ENCODE peak calls at places on chromosomes 11 and 22, in five cellular contexts. I, M, B, K and S are unnamed samples.
A peak's percentile ranks its signal among the peaks of the same experiment; 100 is the strongest.

GRCh38 chr11:6612008-6612815 is at the start of gene TAF10:
- DNase-seq in K (peak; percentile 100), B (peak; percentile 97), M (peak; percentile 90), I (peak; percentile 96), S (peak; percentile 99)

GRCh38 chr11:6612816-6613136 is 760 bp upstream of the TAF10 start:
- DNase-seq in K (peak; percentile 76), B (peak; percentile 84), I (no peak), M (no peak), S (no peak)

GRCh38 chr22:41478891-41479521 is 10.1 kb downstream of the ACO2 start:
- DNase-seq in B (no peak), I (no peak), K (no peak), M (no peak), S (peak; percentile 68)

GRCh38 chr22:17087176-17088131 is 2.7 kb downstream of the IL17RA start:
- DNase-seq in M (peak; percentile 74), I (peak; percentile 85), B (peak; percentile 35), K (no peak), S (peak; percentile 30)

GRCh38 chr11:7165911-7166310 is 77.1 kb downstream of the RBMXL2 start:
- DNase-seq in I (no peak), B (no peak), M (no peak), K (no peak), S (no peak)

GRCh38 chr11:128328955-128329551 is 258.3 kb downstream of the ETS1 start:
- DNase-seq in I (no peak), K (peak; percentile 82), B (no peak), M (no peak), S (no peak)

GRCh38 chr22:29768052-29768680 is 997 bp downstream of the UQCR10 start:
- DNase-seq in M (no peak), I (no peak), B (no peak), K (no peak), S (no peak)

GRCh38 chr22:46609175-46609690 is 11.0 kb upstream of the GRAMD4 start:
- DNase-seq in M (no peak), K (peak; percentile 64), B (no peak), I (no peak), S (no peak)

GRCh38 chr11:67674442-67674871 is at the start of gene ALDH3B2:
- DNase-seq in M (no peak), K (no peak), I (no peak), B (peak; percentile 55), S (peak; percentile 76)

GRCh38 chr11:110711448-110711775 is 825 bp downstream of the ARHGAP20 start:
- DNase-seq in M (no peak), B (no peak), I (no peak), K (no peak), S (no peak)

GRCh38 chr11:86639172-86639571 is 33.2 kb downstream of the ME3 start:
- DNase-seq in B (no peak), M (no peak), I (no peak), K (no peak), S (no peak)

GRCh38 chr11:469684-470667 is 19.9 kb downstream of the PTDSS2 start:
- DNase-seq in M (peak; percentile 35), B (no peak), I (no peak), K (peak; percentile 76), S (peak; percentile 79)

GRCh38 chr22:23862103-23862502 is 4.4 kb downstream of the SLC2A11 start:
- DNase-seq in I (peak; percentile 60), M (no peak), B (peak; percentile 83), K (peak; percentile 69), S (no peak)

GRCh38 chr22:40642316-40642715 is 5.8 kb upstream of the MRTFA start:
- DNase-seq in B (no peak), I (no peak), K (peak; percentile 35), M (no peak), S (peak; percentile 16)

GRCh38 chr11:91081440-91082088 is 858.7 kb upstream of the CHORDC1 start:
- DNase-seq in I (no peak), M (peak; percentile 13), B (peak; percentile 52), K (no peak), S (no peak)

GRCh38 chr22:46876357-46876934 is 114.0 kb downstream of the TBC1D22A start:
- DNase-seq in M (no peak), I (no peak), K (no peak), B (no peak), S (no peak)

GRCh38 chr11:112612283-112612849 is 348.9 kb upstream of the NCAM1 start:
- DNase-seq in M (no peak), K (no peak), B (peak; percentile 83), I (no peak), S (no peak)

GRCh38 chr11:107928046-107928766 is at the start of gene RAB39A:
- DNase-seq in K (peak; percentile 94), B (peak; percentile 100), M (peak; percentile 83), I (peak; percentile 98), S (peak; percentile 95)

GRCh38 chr22:19406281-19406811 is 25.2 kb downstream of the HIRA start:
- DNase-seq in K (no peak), I (no peak), M (no peak), B (no peak), S (no peak)

GRCh38 chr11:74257934-74258553 is 53.4 kb downstream of the P4HA3 start:
- DNase-seq in B (no peak), M (peak; percentile 49), K (no peak), I (no peak), S (no peak)

GRCh38 chr11:30143098-30143705 is 87.6 kb upstream of the FSHB start:
- DNase-seq in K (no peak), M (no peak), I (peak; percentile 54), B (peak; percentile 54), S (no peak)

GRCh38 chr11:115941481-115941993 is 437.3 kb upstream of the CADM1 start:
- DNase-seq in K (no peak), I (no peak), M (peak; percentile 100), B (no peak), S (peak; percentile 84)

GRCh38 chr22:20567993-20568417 is 60.6 kb downstream of the MED15 start:
- DNase-seq in K (peak; percentile 53), B (peak; percentile 76), M (peak; percentile 18), I (no peak), S (peak; percentile 51)

GRCh38 chr11:117424781-117425180 is 97.1 kb downstream of the CEP164 start:
- DNase-seq in B (peak; percentile 17), M (no peak), I (no peak), K (peak; percentile 34), S (no peak)

GRCh38 chr11:70796601-70797000 is 398.3 kb downstream of the CTTN start:
- DNase-seq in I (no peak), K (no peak), M (no peak), B (peak; percentile 75), S (no peak)
- TF ChIP-seq CTCF in I (no peak), K (no peak), M (no peak), B (peak; percentile 60), S (no peak)

GRCh38 chr22:48367731-48368130 is 1459.9 kb downstream of the BRD1 start:
- DNase-seq in K (no peak), I (no peak), M (no peak), B (no peak), S (no peak)
- H3K27ac ChIP-seq in K (no peak overlapping the region), I (no peak overlapping the region), M (no peak overlapping the region), B (no peak overlapping the region), S (no peak overlapping the region)

GRCh38 chr22:43955040-43955882 is at the start of gene SAMM50:
- DNase-seq in M (peak; percentile 85), I (peak; percentile 94), K (peak; percentile 97), B (peak; percentile 96), S (peak; percentile 96)
- TF ChIP-seq CTCF in M (no peak), I (no peak), K (no peak), B (no peak), S (peak; percentile 20)

GRCh38 chr11:61851900-61852295 is 23.8 kb downstream of the FADS2 start:
- DNase-seq in M (no peak), K (no peak), B (no peak), I (no peak), S (no peak)

GRCh38 chr11:61855939-61856730 is 28.0 kb downstream of the FADS2 start:
- DNase-seq in M (no peak), I (no peak), B (no peak), K (peak; percentile 45), S (no peak)

GRCh38 chr11:61854206-61854875 is 26.2 kb downstream of the FADS2 start:
- DNase-seq in I (no peak), M (no peak), B (no peak), K (no peak), S (no peak)

GRCh38 chr11:61854966-61855714 is 27.0 kb downstream of the FADS2 start:
- DNase-seq in I (no peak), B (no peak), K (peak; percentile 65), M (no peak), S (no peak)

DNA sequence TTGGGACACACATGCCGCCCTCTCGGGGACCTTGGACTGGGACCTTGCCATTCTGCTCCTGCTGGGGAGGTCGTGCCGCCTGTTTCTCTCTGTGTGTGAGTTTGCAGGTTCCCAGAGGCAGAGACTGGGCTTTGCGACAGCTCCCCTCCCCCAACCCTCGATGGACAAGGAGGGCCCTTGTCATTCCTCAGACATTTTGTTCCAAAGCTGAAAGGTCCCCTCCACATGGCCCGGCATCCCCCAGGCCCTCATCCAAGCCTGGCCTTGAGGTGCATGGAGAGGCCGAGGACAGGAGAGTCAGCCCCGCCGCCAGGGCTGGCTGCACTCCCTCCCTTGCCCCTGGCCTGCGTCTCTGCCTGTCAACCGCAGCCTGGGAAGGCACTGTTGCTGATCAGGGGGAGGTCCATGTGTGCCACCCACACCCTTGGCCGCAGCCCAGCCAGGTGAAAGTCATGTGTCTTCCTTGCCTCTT is 25.6 kb downstream of the FADS2 start:
- DNase-seq in M (no peak), I (no peak), K (peak; percentile 67), B (no peak), S (no peak)
- H3K27ac ChIP-seq in M (no peak overlapping the region), I (no peak overlapping the region), K (no peak overlapping the region), B (no peak overlapping the region), S (no peak overlapping the region)

GRCh38 chr22:44915441-44915840 is 94.4 kb downstream of the PHF21B start:
- DNase-seq in I (no peak), K (peak; percentile 38), B (peak; percentile 27), M (no peak), S (peak; percentile 44)
- TF ChIP-seq CTCF in I (no peak), K (no peak), B (no peak), M (no peak), S (no peak)

GRCh38 chr11:131198646-131199285 is 171.6 kb upstream of the NTM start:
- DNase-seq in M (no peak), B (no peak), I (no peak), K (no peak), S (no peak)
- H3K27ac ChIP-seq in M (no peak overlapping the region), B (no peak overlapping the region), I (no peak overlapping the region), K (no peak overlapping the region), S (no peak overlapping the region)

GRCh38 chr11:109426442-109426841 is 4.5 kb downstream of the C11orf87 start:
- DNase-seq in I (peak; percentile 15), K (no peak), B (no peak), M (no peak), S (no peak)
- TF ChIP-seq CTCF in I (peak; percentile 7), K (no peak), B (peak; percentile 68), M (peak; percentile 41), S (no peak)

DNA sequence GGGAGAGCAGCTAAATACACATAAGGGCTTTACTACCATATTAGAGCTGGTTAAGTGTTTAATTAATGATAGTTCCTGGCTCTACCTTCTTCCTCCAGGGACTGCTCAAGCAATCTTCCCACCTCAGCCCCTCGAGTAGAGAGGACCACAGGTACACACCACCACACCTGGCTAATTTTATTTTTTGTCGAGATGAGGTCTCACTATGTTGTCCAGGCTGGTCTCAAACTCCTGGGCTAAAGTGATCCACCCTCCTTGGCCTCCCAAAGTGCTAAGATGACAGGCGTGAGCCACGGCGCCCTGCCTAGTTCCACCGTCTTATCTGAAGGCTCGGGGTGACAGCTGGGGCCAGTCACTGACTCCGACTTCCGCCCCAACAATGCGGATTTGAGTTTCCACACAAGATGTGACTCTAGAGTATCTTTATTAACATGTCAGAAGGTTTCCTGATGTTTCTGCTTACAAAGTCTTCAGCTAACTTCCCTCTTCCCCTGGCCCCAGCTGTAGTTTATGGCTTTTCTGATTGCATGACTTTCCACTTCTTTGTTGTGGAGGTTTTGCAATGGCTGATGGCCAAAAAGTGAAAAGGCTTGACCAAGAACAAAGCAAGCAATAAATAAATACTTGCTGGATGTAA is 16.8 kb downstream of the TPST2 start:
- DNase-seq in B (no peak), I (no peak), K (peak; percentile 91), M (no peak), S (peak; percentile 75)
- H3K27ac ChIP-seq in B (no peak overlapping the region), I (no peak overlapping the region), K (peak overlapping the region; percentile 77), M (no peak overlapping the region), S (peak overlapping the region; percentile 51)